ENCODE peak calls at places on chromosomes 16 and 17, in seven cellular contexts. One of them, this sample, is unnamed.

GRCh38 chr17:57226793-57227192 is 29.5 kb upstream of the MSI2 start:
- DNase-seq in AG10803: no peak
- DNase-seq in right atrium auricular region: no peak
- DNase-seq in epithelial cell of proximal tubule: no peak
- DNase-seq in upper lobe of left lung: no peak
- DNase-seq in astrocyte of the cerebellum: no peak
- DNase-seq in cardiac muscle cell: no peak
- DNase-seq in this sample: no peak

GRCh38 chr17:53780320-53780719 is 42.4 kb upstream of the KIF2B start:
- DNase-seq in AG10803: no peak
- DNase-seq in right atrium auricular region: no peak
- DNase-seq in epithelial cell of proximal tubule: no peak
- DNase-seq in upper lobe of left lung: no peak
- DNase-seq in astrocyte of the cerebellum: no peak
- DNase-seq in cardiac muscle cell: no peak
- DNase-seq in this sample: no peak

GRCh38 chr17:69444023-69444422 is 29.5 kb downstream of the MAP2K6 start:
- DNase-seq in AG10803: no peak
- DNase-seq in right atrium auricular region: no peak
- DNase-seq in epithelial cell of proximal tubule: no peak
- DNase-seq in upper lobe of left lung: no peak
- DNase-seq in astrocyte of the cerebellum: no peak
- DNase-seq in cardiac muscle cell: no peak
- DNase-seq in this sample: no peak

GRCh38 chr17:77470800-77471733 is 330.3 kb downstream of the SEC14L1 start:
- DNase-seq in AG10803: no peak
- DNase-seq in right atrium auricular region: no peak
- DNase-seq in epithelial cell of proximal tubule: no peak
- DNase-seq in upper lobe of left lung: no peak
- DNase-seq in astrocyte of the cerebellum: no peak
- DNase-seq in cardiac muscle cell: peak
- DNase-seq in this sample: no peak

GRCh38 chr17:66764559-66764958 is 70.4 kb upstream of the CACNG5 start:
- DNase-seq in AG10803: no peak
- DNase-seq in right atrium auricular region: no peak
- DNase-seq in epithelial cell of proximal tubule: no peak
- DNase-seq in upper lobe of left lung: no peak
- DNase-seq in astrocyte of the cerebellum: no peak
- DNase-seq in cardiac muscle cell: no peak
- DNase-seq in this sample: no peak

GRCh38 chr16:442976-443375 is 17.5 kb downstream of the RAB11FIP3 start:
- DNase-seq in AG10803: no peak
- DNase-seq in right atrium auricular region: no peak
- DNase-seq in epithelial cell of proximal tubule: no peak
- DNase-seq in upper lobe of left lung: no peak
- DNase-seq in astrocyte of the cerebellum: no peak
- DNase-seq in cardiac muscle cell: no peak
- DNase-seq in this sample: no peak

GRCh38 chr17:71107136-71107535 is 937.8 kb downstream of the KCNJ2 start:
- DNase-seq in AG10803: peak
- DNase-seq in right atrium auricular region: no peak
- DNase-seq in epithelial cell of proximal tubule: no peak
- DNase-seq in upper lobe of left lung: no peak
- DNase-seq in astrocyte of the cerebellum: no peak
- DNase-seq in cardiac muscle cell: no peak
- DNase-seq in this sample: no peak

GRCh38 chr17:1764274-1764673 is 2.4 kb downstream of the SERPINF1 start:
- DNase-seq in AG10803: peak
- DNase-seq in right atrium auricular region: peak
- DNase-seq in epithelial cell of proximal tubule: no peak
- DNase-seq in upper lobe of left lung: no peak
- DNase-seq in astrocyte of the cerebellum: no peak
- DNase-seq in cardiac muscle cell: no peak
- DNase-seq in this sample: peak

GRCh38 chr16:2752850-2753522 is 548 bp downstream of the SRRM2 start:
- DNase-seq in AG10803: peak
- DNase-seq in right atrium auricular region: peak
- DNase-seq in epithelial cell of proximal tubule: no peak
- DNase-seq in upper lobe of left lung: peak
- DNase-seq in astrocyte of the cerebellum: peak
- DNase-seq in cardiac muscle cell: peak
- DNase-seq in this sample: peak

GRCh38 chr17:12985431-12986285 is 32.2 kb downstream of the ELAC2 start:
- DNase-seq in AG10803: peak
- DNase-seq in right atrium auricular region: no peak
- DNase-seq in epithelial cell of proximal tubule: no peak
- DNase-seq in upper lobe of left lung: no peak
- DNase-seq in astrocyte of the cerebellum: peak
- DNase-seq in cardiac muscle cell: peak
- DNase-seq in this sample: no peak

GRCh38 chr16:74257061-74257460 is 39.6 kb upstream of the PSMD7 start:
- DNase-seq in AG10803: no peak
- DNase-seq in right atrium auricular region: no peak
- DNase-seq in epithelial cell of proximal tubule: no peak
- DNase-seq in upper lobe of left lung: no peak
- DNase-seq in astrocyte of the cerebellum: no peak
- DNase-seq in cardiac muscle cell: no peak
- DNase-seq in this sample: no peak

GRCh38 chr17:75178453-75178852 is 4.3 kb downstream of the SUMO2 start:
- DNase-seq in AG10803: no peak
- DNase-seq in right atrium auricular region: no peak
- DNase-seq in epithelial cell of proximal tubule: no peak
- DNase-seq in upper lobe of left lung: no peak
- DNase-seq in astrocyte of the cerebellum: no peak
- DNase-seq in cardiac muscle cell: no peak
- DNase-seq in this sample: no peak

GRCh38 chr16:56874800-56875199 is 9.8 kb downstream of the SLC12A3 start:
- DNase-seq in AG10803: peak
- DNase-seq in right atrium auricular region: no peak
- DNase-seq in epithelial cell of proximal tubule: no peak
- DNase-seq in upper lobe of left lung: no peak
- DNase-seq in astrocyte of the cerebellum: peak
- DNase-seq in cardiac muscle cell: peak
- DNase-seq in this sample: no peak

GRCh38 chr16:67928561-67929364 is 2.9 kb downstream of the CTRL start:
- DNase-seq in AG10803: peak
- DNase-seq in right atrium auricular region: no peak
- DNase-seq in epithelial cell of proximal tubule: no peak
- DNase-seq in upper lobe of left lung: no peak
- DNase-seq in astrocyte of the cerebellum: peak
- DNase-seq in cardiac muscle cell: peak
- DNase-seq in this sample: no peak

GRCh38 chr16:51416921-51417320 is 265.9 kb upstream of the SALL1 start:
- DNase-seq in AG10803: peak
- DNase-seq in right atrium auricular region: no peak
- DNase-seq in epithelial cell of proximal tubule: no peak
- DNase-seq in upper lobe of left lung: no peak
- DNase-seq in astrocyte of the cerebellum: peak
- DNase-seq in cardiac muscle cell: no peak
- DNase-seq in this sample: no peak

GRCh38 chr16:85445779-85446222 is 167.3 kb upstream of the GSE1 start:
- DNase-seq in AG10803: no peak
- DNase-seq in right atrium auricular region: no peak
- DNase-seq in epithelial cell of proximal tubule: no peak
- DNase-seq in upper lobe of left lung: peak
- DNase-seq in astrocyte of the cerebellum: no peak
- DNase-seq in cardiac muscle cell: no peak
- DNase-seq in this sample: no peak

GRCh38 chr16:21656795-21657768 is 4.7 kb upstream of the IGSF6 start:
- DNase-seq in AG10803: peak
- DNase-seq in right atrium auricular region: no peak
- DNase-seq in epithelial cell of proximal tubule: no peak
- DNase-seq in upper lobe of left lung: no peak
- DNase-seq in astrocyte of the cerebellum: peak
- DNase-seq in cardiac muscle cell: peak
- DNase-seq in this sample: no peak

GRCh38 chr16:28491080-28491969 is 549 bp downstream of the CLN3 start:
- DNase-seq in AG10803: peak
- DNase-seq in right atrium auricular region: no peak
- DNase-seq in epithelial cell of proximal tubule: no peak
- DNase-seq in upper lobe of left lung: peak
- DNase-seq in astrocyte of the cerebellum: no peak
- DNase-seq in cardiac muscle cell: peak
- DNase-seq in this sample: no peak

GRCh38 chr16:2584742-2585650 is 47.2 kb downstream of the PDPK1 start:
- DNase-seq in AG10803: peak
- DNase-seq in right atrium auricular region: no peak
- DNase-seq in epithelial cell of proximal tubule: no peak
- DNase-seq in upper lobe of left lung: peak
- DNase-seq in astrocyte of the cerebellum: no peak
- DNase-seq in cardiac muscle cell: no peak
- DNase-seq in this sample: no peak

GRCh38 chr17:31673076-31673475 is 186.0 kb downstream of the COPRS start:
- DNase-seq in AG10803: no peak
- DNase-seq in right atrium auricular region: no peak
- DNase-seq in epithelial cell of proximal tubule: no peak
- DNase-seq in upper lobe of left lung: no peak
- DNase-seq in astrocyte of the cerebellum: no peak
- DNase-seq in cardiac muscle cell: no peak
- DNase-seq in this sample: no peak

GRCh38 chr17:31672161-31672819 is 186.8 kb downstream of the COPRS start:
- DNase-seq in AG10803: no peak
- DNase-seq in right atrium auricular region: no peak
- DNase-seq in epithelial cell of proximal tubule: no peak
- DNase-seq in upper lobe of left lung: no peak
- DNase-seq in astrocyte of the cerebellum: no peak
- DNase-seq in cardiac muscle cell: no peak
- DNase-seq in this sample: no peak

GRCh38 chr17:31674305-31674704 is 184.7 kb downstream of the COPRS start:
- DNase-seq in AG10803: peak
- DNase-seq in right atrium auricular region: no peak
- DNase-seq in epithelial cell of proximal tubule: no peak
- DNase-seq in upper lobe of left lung: no peak
- DNase-seq in astrocyte of the cerebellum: peak
- DNase-seq in cardiac muscle cell: no peak
- DNase-seq in this sample: no peak

GRCh38 chr17:31677036-31677435 is 182.0 kb downstream of the COPRS start:
- DNase-seq in AG10803: no peak
- DNase-seq in right atrium auricular region: no peak
- DNase-seq in epithelial cell of proximal tubule: no peak
- DNase-seq in upper lobe of left lung: no peak
- DNase-seq in astrocyte of the cerebellum: no peak
- DNase-seq in cardiac muscle cell: no peak
- DNase-seq in this sample: no peak

GRCh38 chr17:31674717-31675349 is 184.2 kb downstream of the COPRS start:
- DNase-seq in AG10803: no peak
- DNase-seq in right atrium auricular region: no peak
- DNase-seq in epithelial cell of proximal tubule: peak
- DNase-seq in upper lobe of left lung: no peak
- DNase-seq in astrocyte of the cerebellum: no peak
- DNase-seq in cardiac muscle cell: no peak
- DNase-seq in this sample: peak
- H3K4me3 ChIP-seq in AG10803: no peak
- H3K4me3 ChIP-seq in right atrium auricular region: no peak
- H3K4me3 ChIP-seq in epithelial cell of proximal tubule: no peak
- H3K4me3 ChIP-seq in upper lobe of left lung: no peak
- H3K4me3 ChIP-seq in astrocyte of the cerebellum: no peak
- H3K4me3 ChIP-seq in cardiac muscle cell: no peak
- H3K4me3 ChIP-seq in this sample: no peak

GRCh38 chr16:86927699-86928098 is 349.4 kb downstream of the FOXL1 start:
- DNase-seq in AG10803: no peak
- DNase-seq in right atrium auricular region: no peak
- DNase-seq in epithelial cell of proximal tubule: no peak
- DNase-seq in upper lobe of left lung: no peak
- DNase-seq in astrocyte of the cerebellum: no peak
- DNase-seq in cardiac muscle cell: no peak
- DNase-seq in this sample: no peak

GRCh38 chr16:86928517-86929148 is 350.3 kb downstream of the FOXL1 start:
- DNase-seq in AG10803: no peak
- DNase-seq in right atrium auricular region: no peak
- DNase-seq in epithelial cell of proximal tubule: no peak
- DNase-seq in upper lobe of left lung: no peak
- DNase-seq in astrocyte of the cerebellum: no peak
- DNase-seq in cardiac muscle cell: peak
- DNase-seq in this sample: no peak

GRCh38 chr16:86930001-86930400 is 351.7 kb downstream of the FOXL1 start:
- DNase-seq in AG10803: no peak
- DNase-seq in right atrium auricular region: no peak
- DNase-seq in epithelial cell of proximal tubule: no peak
- DNase-seq in upper lobe of left lung: no peak
- DNase-seq in astrocyte of the cerebellum: no peak
- DNase-seq in cardiac muscle cell: no peak
- DNase-seq in this sample: no peak

GRCh38 chr16:86930663-86931062 is 352.3 kb downstream of the FOXL1 start:
- DNase-seq in AG10803: no peak
- DNase-seq in right atrium auricular region: no peak
- DNase-seq in epithelial cell of proximal tubule: no peak
- DNase-seq in upper lobe of left lung: no peak
- DNase-seq in astrocyte of the cerebellum: no peak
- DNase-seq in cardiac muscle cell: no peak
- DNase-seq in this sample: no peak

DNA sequence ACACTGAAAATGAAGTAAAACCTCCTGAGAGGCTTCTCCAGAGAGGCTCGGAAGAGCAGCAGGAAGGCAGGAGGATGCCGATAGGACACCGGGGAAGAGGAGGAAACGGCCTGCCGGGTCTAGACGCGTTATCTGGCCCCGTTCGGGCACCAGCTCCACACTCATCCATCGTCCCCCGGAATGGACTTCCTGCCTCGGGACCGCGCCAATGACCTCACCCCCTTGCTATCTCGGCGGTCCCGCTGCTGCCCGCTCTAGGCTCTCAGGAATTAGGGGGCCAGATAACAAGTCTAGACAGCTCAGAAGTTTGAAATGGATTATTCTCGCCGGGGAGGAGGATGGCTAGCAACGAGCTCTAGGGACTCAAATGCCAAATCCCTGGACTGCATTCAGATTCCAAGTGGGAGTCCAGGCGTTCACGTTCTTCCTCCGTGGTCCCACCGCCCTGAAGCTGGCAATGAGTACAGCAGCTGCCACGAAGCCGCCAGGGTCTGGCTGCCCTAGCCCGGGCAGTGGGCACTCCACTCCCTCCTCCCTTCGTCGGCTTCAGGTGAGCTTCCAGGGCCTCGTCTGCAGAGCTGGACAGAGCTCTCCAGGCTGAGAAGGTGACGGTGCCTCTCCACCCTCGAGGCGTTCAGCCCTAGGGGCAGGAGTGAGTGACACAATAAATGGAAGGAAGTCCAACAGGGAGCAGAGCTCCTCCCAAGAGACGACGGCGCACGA is 351.0 kb downstream of the FOXL1 start:
- DNase-seq in AG10803: peak
- DNase-seq in right atrium auricular region: peak
- DNase-seq in epithelial cell of proximal tubule: no peak
- DNase-seq in upper lobe of left lung: no peak
- DNase-seq in astrocyte of the cerebellum: peak
- DNase-seq in cardiac muscle cell: peak
- DNase-seq in this sample: no peak
- H3K4me3 ChIP-seq in AG10803: no peak
- H3K4me3 ChIP-seq in right atrium auricular region: no peak
- H3K4me3 ChIP-seq in epithelial cell of proximal tubule: no peak
- H3K4me3 ChIP-seq in upper lobe of left lung: no peak
- H3K4me3 ChIP-seq in astrocyte of the cerebellum: no peak
- H3K4me3 ChIP-seq in cardiac muscle cell: no peak
- H3K4me3 ChIP-seq in this sample: no peak

GRCh38 chr17:16398270-16399267 is 16.8 kb upstream of the TRPV2 start:
- DNase-seq in AG10803: no peak
- DNase-seq in right atrium auricular region: no peak
- DNase-seq in epithelial cell of proximal tubule: no peak
- DNase-seq in upper lobe of left lung: no peak
- DNase-seq in astrocyte of the cerebellum: no peak
- DNase-seq in cardiac muscle cell: no peak
- DNase-seq in this sample: no peak
- H3K4me3 ChIP-seq in AG10803: no peak
- H3K4me3 ChIP-seq in right atrium auricular region: no peak
- H3K4me3 ChIP-seq in epithelial cell of proximal tubule: no peak
- H3K4me3 ChIP-seq in upper lobe of left lung: no peak
- H3K4me3 ChIP-seq in astrocyte of the cerebellum: no peak
- H3K4me3 ChIP-seq in cardiac muscle cell: no peak
- H3K4me3 ChIP-seq in this sample: no peak

GRCh38 chr16:87853411-87854052 is 15.8 kb downstream of the SLC7A5 start:
- DNase-seq in AG10803: peak
- DNase-seq in right atrium auricular region: peak
- DNase-seq in epithelial cell of proximal tubule: no peak
- DNase-seq in upper lobe of left lung: peak
- DNase-seq in astrocyte of the cerebellum: no peak
- DNase-seq in cardiac muscle cell: peak
- DNase-seq in this sample: peak
- H3K4me3 ChIP-seq in AG10803: peak
- H3K4me3 ChIP-seq in right atrium auricular region: no peak
- H3K4me3 ChIP-seq in epithelial cell of proximal tubule: peak
- H3K4me3 ChIP-seq in upper lobe of left lung: peak
- H3K4me3 ChIP-seq in astrocyte of the cerebellum: peak
- H3K4me3 ChIP-seq in cardiac muscle cell: no peak
- H3K4me3 ChIP-seq in this sample: no peak

This sample was measured in AG09309.